ENCODE peak calls at places on chromosomes 5 and 9, in nine cellular contexts. K is CD8-positive, alpha-beta T cell; P is lung; I is upper lobe of right lung; M is neural progenitor cell; X is cardiac muscle cell; C is lower lobe of right lung; Q is aorta; U is osteoblast. Y is an unnamed sample.

GRCh38 chr5:26737763-26738162 is 300.6 kb downstream of the CDH9 start:
- DNase-seq in I (no peak), C (no peak), P (no peak), Q (no peak), K (no peak), U (no peak), X (no peak), M (no peak), Y (no peak)

GRCh38 chr9:136436055-136436634 is 3.5 kb downstream of the INPP5E start:
- DNase-seq in M (no peak), C (no peak), U (no peak), K (no peak), I (no peak), X (no peak), Q (no peak), P (no peak), Y (no peak)

GRCh38 chr9:123611228-123611627 is 255.2 kb downstream of the CRB2 start:
- DNase-seq in I (no peak), P (no peak), U (peak; percentile 49), X (peak; percentile 46), C (no peak), Q (no peak), M (no peak), K (no peak), Y (no peak)

GRCh38 chr9:135216666-135217431 is 129.4 kb downstream of the OLFM1 start:
- DNase-seq in C (peak; percentile 6), Q (peak; percentile 17), K (no peak), U (peak; percentile 66), P (no peak), X (peak; percentile 53), M (peak; percentile 20), I (peak; percentile 51), Y (no peak)

GRCh38 chr5:95392593-95393182 is 1.5 kb downstream of the FAM81B start:
- DNase-seq in U (no peak), K (no peak), I (no peak), C (no peak), P (no peak), Q (no peak), X (peak; percentile 16), M (no peak), Y (no peak)

GRCh38 chr9:129081388-129081889 is 528 bp downstream of the DOLPP1 start:
- DNase-seq in I (peak; percentile 77), Q (no peak), M (no peak), K (no peak), X (no peak), P (peak; percentile 46), C (peak; percentile 66), U (no peak), Y (no peak)

GRCh38 chr5:125722550-125722949 is 700.7 kb upstream of the GRAMD2B start:
- DNase-seq in C (no peak), P (no peak), Q (no peak), X (no peak), U (no peak), M (no peak), I (no peak), K (no peak), Y (no peak)

GRCh38 chr5:8517461-8517860 is 648.5 kb downstream of the MTRR start:
- DNase-seq in U (no peak), P (no peak), K (no peak), M (no peak), I (no peak), Q (no peak), C (no peak), X (peak; percentile 2), Y (no peak)

GRCh38 chr9:34571180-34571800 is 18.2 kb downstream of the CNTFR start:
- DNase-seq in K (no peak), M (no peak), Q (no peak), X (peak; percentile 62), C (no peak), P (no peak), I (no peak), U (no peak), Y (no peak)

GRCh38 chr5:104650313-104650712 is 1087.7 kb upstream of the NUDT12 start:
- DNase-seq in P (no peak), K (no peak), X (no peak), M (no peak), C (no peak), U (no peak), Q (no peak), I (no peak), Y (no peak)

GRCh38 chr5:178238711-178239592 is 6.3 kb upstream of the PHYKPL start:
- DNase-seq in Q (peak; percentile 43), X (no peak), P (no peak), I (no peak), K (no peak), U (peak; percentile 77), M (no peak), C (peak; percentile 45), Y (no peak)

GRCh38 chr5:35198681-35199080 is 31.6 kb downstream of the PRLR start:
- DNase-seq in P (no peak), U (no peak), X (peak; percentile 56), K (no peak), Q (no peak), M (no peak), C (no peak), I (no peak), Y (no peak)

GRCh38 chr5:100776244-100776643 is 126.8 kb downstream of the ST8SIA4 start:
- DNase-seq in X (no peak), Q (no peak), P (no peak), C (no peak), M (no peak), U (no peak), K (no peak), I (no peak), Y (no peak)

GRCh38 chr5:100777680-100778281 is 125.3 kb downstream of the ST8SIA4 start:
- DNase-seq in I (no peak), Q (peak; percentile 44), K (no peak), M (no peak), U (peak; percentile 78), P (no peak), C (no peak), X (peak; percentile 88), Y (no peak)

GRCh38 chr5:100779669-100780375 is 123.3 kb downstream of the ST8SIA4 start:
- DNase-seq in K (no peak), U (no peak), Q (peak; percentile 48), I (no peak), P (peak; percentile 51), M (no peak), X (no peak), C (no peak), Y (peak; percentile 25)

GRCh38 chr5:100780376-100780870 is 122.7 kb downstream of the ST8SIA4 start:
- DNase-seq in M (no peak), C (no peak), P (no peak), I (no peak), K (no peak), X (no peak), Q (no peak), U (no peak), Y (peak; percentile 25)
- H3K4me3 ChIP-seq in M (no peak overlapping the region), C (peak overlapping the region; percentile 14), P (no peak overlapping the region), I (peak overlapping the region; percentile 18), K (peak overlapping the region; percentile 39), X (no peak overlapping the region), Q (no peak overlapping the region), U (no peak overlapping the region), Y (peak overlapping the region; percentile 96)

DNA sequence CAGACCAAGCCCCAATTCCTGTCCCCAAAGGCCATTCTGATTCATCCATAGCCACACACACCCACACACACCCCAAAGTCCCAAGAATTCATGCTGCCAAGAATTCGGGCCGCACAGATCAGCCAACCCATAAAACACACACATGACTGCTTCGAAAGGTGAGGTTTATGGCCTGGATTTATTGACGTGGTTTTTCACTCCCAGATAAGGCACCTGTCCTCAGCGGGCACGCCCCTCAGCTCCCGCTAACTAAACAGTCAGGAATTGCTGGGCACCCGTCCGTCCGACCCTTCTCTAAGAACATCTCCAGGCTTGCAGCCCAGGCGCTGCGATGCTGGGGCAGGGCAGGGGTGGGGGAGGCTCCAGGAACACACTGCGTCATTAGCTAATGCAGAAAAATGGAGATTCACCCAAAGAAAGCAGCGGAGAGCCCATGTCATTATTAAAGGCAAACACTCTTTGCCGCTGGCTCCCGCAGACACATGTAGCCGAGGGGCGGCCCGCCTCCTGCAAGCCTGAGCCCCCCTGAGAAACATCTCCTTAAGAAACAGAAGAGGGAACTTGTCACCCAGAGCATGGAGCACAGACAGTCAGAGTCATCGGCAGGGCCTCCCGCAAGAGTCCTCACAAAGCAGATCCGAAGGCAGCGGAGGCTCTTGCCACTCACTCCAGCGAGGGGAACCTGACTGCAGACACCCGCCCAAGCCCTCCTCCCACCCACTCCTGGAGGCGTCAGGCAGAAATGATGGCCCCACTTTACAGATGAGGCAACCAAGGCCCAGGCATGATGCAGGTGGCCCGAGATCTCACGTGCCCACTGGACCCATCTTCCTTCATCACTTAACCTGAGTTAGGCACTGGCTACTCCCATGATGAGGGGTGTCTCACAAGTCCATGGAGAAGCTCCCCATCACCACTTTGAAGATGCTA is 19.8 kb downstream of the VAV2 start:
- DNase-seq in U (peak; percentile 69), K (no peak), X (no peak), C (peak; percentile 34), M (no peak), I (peak; percentile 61), P (no peak), Q (peak; percentile 15), Y (no peak)
- H3K9me3 ChIP-seq in U (no peaks in the 10 kb centered on the region), K (no peaks in the 10 kb centered on the region), X (no peaks in the 10 kb centered on the region), C (no peaks in the 10 kb centered on the region), M (no peaks in the 10 kb centered on the region), I (no peaks in the 10 kb centered on the region), P (no peaks in the 10 kb centered on the region), Q (no peaks in the 10 kb centered on the region), Y (no peaks in the 10 kb centered on the region)

DNA sequence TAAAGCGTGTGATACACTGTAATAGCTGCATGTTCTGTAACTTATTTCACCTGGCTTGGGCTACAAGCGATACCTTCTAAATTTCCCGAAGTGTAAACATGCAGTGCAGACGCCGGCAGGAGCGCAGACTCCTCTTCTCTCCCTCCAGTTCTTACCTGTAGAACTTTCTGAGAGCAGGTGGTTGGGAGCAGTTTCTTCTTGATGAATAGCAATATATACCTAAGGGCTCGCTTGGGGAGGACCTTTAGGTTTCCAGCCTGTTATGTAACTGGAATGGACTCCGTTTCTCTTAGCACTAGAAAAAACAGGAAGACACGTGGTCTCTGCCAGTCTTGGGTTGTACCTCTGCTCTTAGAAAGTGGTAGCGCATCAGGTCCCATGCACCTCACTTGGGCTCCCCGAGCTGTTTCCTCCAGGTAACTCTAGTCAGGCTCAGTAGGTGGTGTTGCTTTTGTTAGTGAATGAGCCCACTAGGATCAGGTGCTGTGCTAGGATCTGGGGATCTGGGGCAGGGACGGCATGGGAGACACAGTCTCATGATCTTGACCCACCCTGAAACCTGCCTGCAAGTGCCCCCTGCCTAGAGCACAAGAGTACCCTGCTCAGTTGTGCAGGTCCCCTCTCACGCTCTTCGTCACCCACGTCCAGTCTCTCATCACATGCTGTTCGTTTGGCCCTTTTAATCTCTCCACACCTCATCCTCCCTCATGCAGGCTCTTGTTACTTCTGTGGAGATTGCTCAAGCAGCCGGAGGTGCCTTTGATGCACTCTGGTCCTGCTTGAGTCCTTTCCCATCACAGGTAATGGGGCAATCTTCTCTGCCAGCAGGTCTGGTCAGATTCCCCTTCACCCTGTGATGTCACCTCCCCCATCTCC is 2.8 kb downstream of the TENT4A start:
- DNase-seq in Q (no peak), X (no peak), C (no peak), P (peak; percentile 24), M (no peak), U (no peak), K (no peak), I (peak; percentile 42), Y (peak; percentile 85)
- H3K4me3 ChIP-seq in Q (peak overlapping the region; percentile 24), X (peak overlapping the region; percentile 81), C (peak overlapping the region; percentile 68), P (no peak overlapping the region), M (peak overlapping the region; percentile 93), U (peak overlapping the region; percentile 80), K (peak overlapping the region; percentile 55), I (peak overlapping the region; percentile 67), Y (peak overlapping the region; percentile 98)

DNA sequence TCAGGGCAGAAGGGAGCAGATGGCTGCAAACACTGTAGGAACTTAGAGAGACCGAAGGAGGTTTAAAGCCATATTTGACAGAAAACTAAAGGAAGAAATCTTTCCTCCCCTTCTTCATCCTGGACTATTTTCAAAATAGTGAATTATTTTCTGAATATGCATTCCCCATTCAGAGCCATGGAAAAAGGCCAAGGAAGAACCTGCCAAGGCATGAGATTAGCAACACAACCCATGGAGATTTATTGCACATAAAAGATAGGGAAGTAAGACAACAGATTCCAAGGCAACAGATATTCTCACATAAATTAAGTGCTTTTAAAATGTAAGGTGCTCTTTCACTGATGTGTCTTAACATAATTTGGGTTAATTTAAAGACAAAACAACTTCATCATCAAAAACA is 233.3 kb upstream of the ADAMTS16 start:
- DNase-seq in X (no peak), C (no peak), P (no peak), U (peak; percentile 4), Q (no peak), I (no peak), M (no peak), K (no peak), Y (no peak)
- H3K9me3 ChIP-seq in X (no peaks in the 10 kb centered on the region), C (no peaks in the 10 kb centered on the region), P (no peaks in the 10 kb centered on the region), U (no peaks in the 10 kb centered on the region), Q (no peaks in the 10 kb centered on the region), I (no peaks in the 10 kb centered on the region), M (no peaks in the 10 kb centered on the region), K (no peaks in the 10 kb centered on the region), Y (no peaks in the 10 kb centered on the region)

Y was measured in CD4-positive, CD25-positive, alpha-beta regulatory T cell.